ENCODE peak calls at places on chromosome 10, in six cellular contexts. One of them, this sample, is unnamed.
A peak's percentile ranks its signal among the peaks of the same experiment; 100 is the strongest.

GRCh38 chr10:120098242-120098930 is 205.9 kb downstream of the SEC23IP start:
- DNase-seq in esophagus squamous epithelium: no peak
- DNase-seq in Daoy: no peak
- DNase-seq in activated naive CD8-positive, alpha-beta T cell treated with anti-CD3 and anti-CD28 coated beads, Interleukin-2, amount 50 U/mL, for 24 hours: no peak
- DNase-seq in WTC11: no peak
- DNase-seq in transverse colon: no peak
- DNase-seq in this sample: no peak

GRCh38 chr10:28125701-28126100 is 126.8 kb upstream of the ODAD2 start:
- DNase-seq in esophagus squamous epithelium: no peak
- DNase-seq in Daoy: no peak
- DNase-seq in activated naive CD8-positive, alpha-beta T cell treated with anti-CD3 and anti-CD28 coated beads, Interleukin-2, amount 50 U/mL, for 24 hours: no peak
- DNase-seq in WTC11: no peak
- DNase-seq in transverse colon: no peak
- DNase-seq in this sample: no peak

GRCh38 chr10:89296227-89296648 is 5.6 kb upstream of the IFIT2 start:
- DNase-seq in esophagus squamous epithelium: no peak
- DNase-seq in Daoy: no peak
- DNase-seq in activated naive CD8-positive, alpha-beta T cell treated with anti-CD3 and anti-CD28 coated beads, Interleukin-2, amount 50 U/mL, for 24 hours: no peak
- DNase-seq in WTC11: no peak
- DNase-seq in transverse colon: no peak
- DNase-seq in this sample: no peak

GRCh38 chr10:102633848-102634247 is 10.4 kb upstream of the TRIM8 start:
- DNase-seq in esophagus squamous epithelium: no peak
- DNase-seq in Daoy: no peak
- DNase-seq in activated naive CD8-positive, alpha-beta T cell treated with anti-CD3 and anti-CD28 coated beads, Interleukin-2, amount 50 U/mL, for 24 hours: no peak
- DNase-seq in WTC11: no peak
- DNase-seq in transverse colon: no peak
- DNase-seq in this sample: no peak

GRCh38 chr10:89171996-89172395 is 35.1 kb downstream of the CH25H start:
- DNase-seq in esophagus squamous epithelium: no peak
- DNase-seq in Daoy: no peak
- DNase-seq in activated naive CD8-positive, alpha-beta T cell treated with anti-CD3 and anti-CD28 coated beads, Interleukin-2, amount 50 U/mL, for 24 hours: no peak
- DNase-seq in WTC11: no peak
- DNase-seq in transverse colon: no peak
- DNase-seq in this sample: no peak

GRCh38 chr10:114605155-114605797 is 52.8 kb downstream of the ABLIM1 start:
- DNase-seq in esophagus squamous epithelium: no peak
- DNase-seq in Daoy: no peak
- DNase-seq in activated naive CD8-positive, alpha-beta T cell treated with anti-CD3 and anti-CD28 coated beads, Interleukin-2, amount 50 U/mL, for 24 hours: no peak
- DNase-seq in WTC11: no peak
- DNase-seq in transverse colon: no peak
- DNase-seq in this sample: no peak

GRCh38 chr10:92413011-92413410 is 122.0 kb downstream of the MARCHF5 start:
- DNase-seq in esophagus squamous epithelium: no peak
- DNase-seq in Daoy: no peak
- DNase-seq in activated naive CD8-positive, alpha-beta T cell treated with anti-CD3 and anti-CD28 coated beads, Interleukin-2, amount 50 U/mL, for 24 hours: no peak
- DNase-seq in WTC11: no peak
- DNase-seq in transverse colon: no peak
- DNase-seq in this sample: no peak

GRCh38 chr10:132418520-132419416 is 21.8 kb downstream of the PWWP2B start:
- DNase-seq in esophagus squamous epithelium: no peak
- DNase-seq in Daoy: no peak
- DNase-seq in activated naive CD8-positive, alpha-beta T cell treated with anti-CD3 and anti-CD28 coated beads, Interleukin-2, amount 50 U/mL, for 24 hours: no peak
- DNase-seq in WTC11: peak; percentile 83
- DNase-seq in transverse colon: peak; percentile 93
- DNase-seq in this sample: no peak

GRCh38 chr10:72126184-72126871 is 38.0 kb upstream of the SPOCK2 start:
- DNase-seq in esophagus squamous epithelium: no peak
- DNase-seq in Daoy: peak; percentile 6
- DNase-seq in activated naive CD8-positive, alpha-beta T cell treated with anti-CD3 and anti-CD28 coated beads, Interleukin-2, amount 50 U/mL, for 24 hours: no peak
- DNase-seq in WTC11: no peak
- DNase-seq in transverse colon: no peak
- DNase-seq in this sample: no peak

GRCh38 chr10:47458466-47459154 is 25.3 kb downstream of the ANXA8 start:
- DNase-seq in esophagus squamous epithelium: no peak
- DNase-seq in Daoy: peak; percentile 65
- DNase-seq in activated naive CD8-positive, alpha-beta T cell treated with anti-CD3 and anti-CD28 coated beads, Interleukin-2, amount 50 U/mL, for 24 hours: no peak
- DNase-seq in WTC11: no peak
- DNase-seq in transverse colon: no peak
- DNase-seq in this sample: no peak

GRCh38 chr10:131242007-131242406 is 69.5 kb downstream of the TCERG1L start:
- DNase-seq in esophagus squamous epithelium: no peak
- DNase-seq in Daoy: no peak
- DNase-seq in activated naive CD8-positive, alpha-beta T cell treated with anti-CD3 and anti-CD28 coated beads, Interleukin-2, amount 50 U/mL, for 24 hours: peak; percentile 12
- DNase-seq in WTC11: peak; percentile 35
- DNase-seq in transverse colon: no peak
- DNase-seq in this sample: peak; percentile 24

GRCh38 chr10:78038105-78038504 is 4.4 kb downstream of the RPS24 start:
- DNase-seq in esophagus squamous epithelium: no peak
- DNase-seq in Daoy: no peak
- DNase-seq in activated naive CD8-positive, alpha-beta T cell treated with anti-CD3 and anti-CD28 coated beads, Interleukin-2, amount 50 U/mL, for 24 hours: no peak
- DNase-seq in WTC11: no peak
- DNase-seq in transverse colon: no peak
- DNase-seq in this sample: no peak

GRCh38 chr10:29297678-29298077 is 8.8 kb downstream of the LYZL1 start:
- DNase-seq in esophagus squamous epithelium: no peak
- DNase-seq in Daoy: no peak
- DNase-seq in activated naive CD8-positive, alpha-beta T cell treated with anti-CD3 and anti-CD28 coated beads, Interleukin-2, amount 50 U/mL, for 24 hours: no peak
- DNase-seq in WTC11: no peak
- DNase-seq in transverse colon: no peak
- DNase-seq in this sample: no peak

GRCh38 chr10:15084502-15084922 is 4.1 kb downstream of the ACBD7 start:
- DNase-seq in esophagus squamous epithelium: no peak
- DNase-seq in Daoy: peak; percentile 90
- DNase-seq in activated naive CD8-positive, alpha-beta T cell treated with anti-CD3 and anti-CD28 coated beads, Interleukin-2, amount 50 U/mL, for 24 hours: no peak
- DNase-seq in WTC11: peak; percentile 24
- DNase-seq in transverse colon: peak; percentile 25
- DNase-seq in this sample: peak; percentile 33

GRCh38 chr10:104589871-104590270 is 51.2 kb upstream of the SORCS3 start:
- DNase-seq in esophagus squamous epithelium: no peak
- DNase-seq in Daoy: peak; percentile 22
- DNase-seq in activated naive CD8-positive, alpha-beta T cell treated with anti-CD3 and anti-CD28 coated beads, Interleukin-2, amount 50 U/mL, for 24 hours: no peak
- DNase-seq in WTC11: no peak
- DNase-seq in transverse colon: no peak
- DNase-seq in this sample: no peak

GRCh38 chr10:93075369-93076221 is 1.9 kb downstream of the CYP26A1 start:
- DNase-seq in esophagus squamous epithelium: no peak
- DNase-seq in Daoy: no peak
- DNase-seq in activated naive CD8-positive, alpha-beta T cell treated with anti-CD3 and anti-CD28 coated beads, Interleukin-2, amount 50 U/mL, for 24 hours: no peak
- DNase-seq in WTC11: no peak
- DNase-seq in transverse colon: no peak
- DNase-seq in this sample: no peak